ENCODE peak calls at places on chromosome 10, in seven cellular contexts. Z is OCI-LY7, S is A549, C is bronchial epithelial cell, D is AG10803, T is fibroblast of lung, N is cardiac fibroblast. F is an unnamed sample.

GRCh38 chr10:30436688-30437038 is 2.7 kb downstream of the MAP3K8 start:
- DNase-seq in Z (no peak), S (no peak), C (no peak), D (no peak), T (no peak), N (peak; percentile 33), F (peak; percentile 44)

GRCh38 chr10:69375307-69376151 is 41.2 kb downstream of the TACR2 start:
- DNase-seq in Z (no peak), S (no peak), C (peak; percentile 29), D (no peak), T (peak; percentile 29), N (no peak), F (no peak)

GRCh38 chr10:123529146-123529760 is 136.9 kb upstream of the GPR26 start:
- DNase-seq in Z (no peak), S (no peak), C (no peak), D (no peak), T (no peak), N (no peak), F (no peak)

GRCh38 chr10:63313066-63313465 is 152.7 kb downstream of the JMJD1C start:
- DNase-seq in Z (no peak), S (no peak), C (no peak), D (no peak), T (no peak), N (no peak), F (no peak)

GRCh38 chr10:78960316-78960800 is 108.4 kb upstream of the ZMIZ1 start:
- DNase-seq in Z (no peak), S (no peak), C (peak; percentile 90), D (peak; percentile 89), T (peak; percentile 97), N (peak; percentile 96), F (peak; percentile 91)

GRCh38 chr10:92567952-92568600 is 5.8 kb downstream of the IDE start:
- DNase-seq in Z (no peak), S (no peak), C (peak; percentile 82), D (peak; percentile 52), T (peak; percentile 75), N (peak; percentile 75), F (peak; percentile 68)

GRCh38 chr10:99685232-99686041 is 26.1 kb downstream of the ENTPD7 start:
- DNase-seq in Z (peak; percentile 54), S (no peak), C (peak; percentile 99), D (peak; percentile 71), T (no peak), N (no peak), F (no peak)

GRCh38 chr10:73771722-73772279 is 10.0 kb upstream of the CHCHD1 start:
- DNase-seq in Z (peak; percentile 64), S (peak; percentile 82), C (peak; percentile 46), D (peak; percentile 31), T (no peak), N (peak; percentile 28), F (no peak)

GRCh38 chr10:17607603-17608332 is 9.4 kb downstream of the HACD1 start:
- DNase-seq in Z (peak; percentile 72), S (peak; percentile 67), C (peak; percentile 65), D (peak; percentile 57), T (peak; percentile 47), N (peak; percentile 73), F (peak; percentile 63)

GRCh38 chr10:75231672-75232581 is 3.8 kb downstream of the COMTD1 start:
- DNase-seq in Z (no peak), S (no peak), C (no peak), D (no peak), T (no peak), N (no peak), F (no peak)

GRCh38 chr10:61963669-61964058 is 62.2 kb downstream of the ARID5B start:
- DNase-seq in Z (peak; percentile 30), S (no peak), C (no peak), D (no peak), T (no peak), N (no peak), F (no peak)

GRCh38 chr10:61964949-61965693 is 63.6 kb downstream of the ARID5B start:
- DNase-seq in Z (no peak), S (no peak), C (no peak), D (no peak), T (no peak), N (no peak), F (no peak)

GRCh38 chr10:61965694-61966284 is 64.3 kb downstream of the ARID5B start:
- DNase-seq in Z (no peak), S (no peak), C (no peak), D (no peak), T (no peak), N (no peak), F (no peak)

GRCh38 chr10:61961278-61961677 is 59.8 kb downstream of the ARID5B start:
- DNase-seq in Z (peak; percentile 99), S (no peak), C (no peak), D (no peak), T (no peak), N (no peak), F (no peak)

DNA sequence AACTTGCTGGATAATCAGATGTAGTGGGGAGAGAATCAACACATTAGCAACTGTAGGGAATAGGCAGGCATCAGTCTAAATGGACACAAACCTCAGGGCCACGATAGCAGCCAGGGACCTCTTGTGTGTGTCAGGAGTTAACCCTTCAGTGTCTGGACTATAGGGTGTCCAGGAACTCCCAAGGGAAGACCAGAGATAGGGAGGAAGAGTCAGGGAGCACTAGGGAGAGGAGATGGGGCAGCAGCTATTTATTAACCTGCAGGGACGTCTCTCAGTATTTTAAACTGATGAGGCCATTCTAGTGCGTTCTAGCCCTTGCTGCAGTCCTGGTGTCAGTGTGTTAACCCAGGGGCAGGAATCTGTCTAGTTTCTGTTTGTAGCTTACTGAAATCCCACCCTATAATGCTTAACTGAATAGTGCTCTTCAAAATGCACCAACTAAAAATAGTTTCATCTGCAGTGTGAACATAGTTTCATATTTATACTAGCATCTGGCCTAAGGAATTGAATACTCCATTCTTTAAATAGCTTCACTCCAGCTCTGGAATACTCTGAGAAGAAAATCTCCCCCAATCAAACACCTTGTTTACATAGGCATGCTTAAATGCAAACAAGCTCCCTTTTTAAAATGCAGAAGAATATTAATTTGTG is 62.7 kb downstream of the ARID5B start:
- DNase-seq in Z (no peak), S (no peak), C (no peak), D (no peak), T (peak; percentile 15), N (no peak), F (no peak)
- H3K4me3 ChIP-seq in Z (peak overlapping the region; percentile 32), S (no peak overlapping the region), C (no peak overlapping the region), D (no peak overlapping the region), T (no peak overlapping the region), N (no peak overlapping the region), F (no peak overlapping the region)

GRCh38 chr10:14555806-14556205 is 218.9 kb downstream of the FAM107B start:
- DNase-seq in Z (no peak), S (no peak), C (no peak), D (no peak), T (no peak), N (no peak), F (no peak)

GRCh38 chr10:14554843-14555205 is 219.9 kb downstream of the FAM107B start:
- DNase-seq in Z (no peak), S (no peak), C (peak; percentile 89), D (no peak), T (peak; percentile 29), N (no peak), F (no peak)

GRCh38 chr10:14557573-14557972 is 217.1 kb downstream of the FAM107B start:
- DNase-seq in Z (no peak), S (no peak), C (no peak), D (no peak), T (no peak), N (no peak), F (no peak)

GRCh38 chr10:14558025-14558424 is 216.7 kb downstream of the FAM107B start:
- DNase-seq in Z (no peak), S (no peak), C (no peak), D (no peak), T (no peak), N (no peak), F (no peak)

DNA sequence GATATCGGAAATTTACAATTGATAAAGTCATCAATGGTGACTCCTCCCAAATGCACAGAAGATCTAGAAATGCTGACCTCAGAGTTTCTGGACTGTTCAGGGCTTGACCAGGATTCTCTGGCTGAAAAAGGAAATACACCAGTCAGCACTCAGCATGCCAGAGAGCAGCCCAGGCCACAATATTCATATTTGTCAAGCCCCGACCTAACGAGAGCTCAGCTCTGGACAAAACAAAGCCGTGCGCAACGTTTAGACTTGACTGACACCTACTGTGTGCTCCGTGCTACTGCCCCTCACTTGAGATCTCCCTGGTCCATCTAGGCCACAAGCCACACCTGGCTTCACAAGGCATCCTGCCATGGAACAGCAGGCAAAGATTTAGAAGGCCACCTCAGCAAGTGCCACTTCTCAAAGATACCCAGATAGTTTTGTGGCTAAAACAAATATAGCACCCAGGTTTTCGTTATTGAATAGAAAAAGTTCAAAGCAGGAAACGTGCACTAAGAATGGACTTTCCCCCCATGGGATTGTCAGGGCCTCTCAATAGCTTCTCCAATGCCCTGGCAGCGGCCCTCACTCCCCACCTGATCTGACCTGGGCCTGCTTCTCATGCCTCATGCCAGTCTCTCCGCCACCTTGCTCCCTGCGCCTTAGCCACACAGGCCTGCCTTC is 218.3 kb downstream of the FAM107B start:
- DNase-seq in Z (peak; percentile 56), S (peak; percentile 48), C (peak; percentile 31), D (no peak), T (peak; percentile 22), N (no peak), F (no peak)
- TF ChIP-seq CTCF in Z (peak; percentile 65), S (no peak), C (peak; percentile 33), D (no peak), T (no peak), N (no peak), F (peak; percentile 25)

GRCh38 chr10:102167861-102168260 is 15.7 kb downstream of the NOLC1 start:
- DNase-seq in Z (no peak), S (no peak), C (no peak), D (peak; percentile 90), T (no peak), N (no peak), F (no peak)

GRCh38 chr10:102159051-102159597 is 6.9 kb downstream of the NOLC1 start:
- DNase-seq in Z (no peak), S (no peak), C (no peak), D (peak; percentile 33), T (peak; percentile 39), N (peak; percentile 33), F (no peak)

GRCh38 chr10:102159831-102160230 is 7.6 kb downstream of the NOLC1 start:
- DNase-seq in Z (no peak), S (no peak), C (no peak), D (no peak), T (no peak), N (no peak), F (no peak)

DNA sequence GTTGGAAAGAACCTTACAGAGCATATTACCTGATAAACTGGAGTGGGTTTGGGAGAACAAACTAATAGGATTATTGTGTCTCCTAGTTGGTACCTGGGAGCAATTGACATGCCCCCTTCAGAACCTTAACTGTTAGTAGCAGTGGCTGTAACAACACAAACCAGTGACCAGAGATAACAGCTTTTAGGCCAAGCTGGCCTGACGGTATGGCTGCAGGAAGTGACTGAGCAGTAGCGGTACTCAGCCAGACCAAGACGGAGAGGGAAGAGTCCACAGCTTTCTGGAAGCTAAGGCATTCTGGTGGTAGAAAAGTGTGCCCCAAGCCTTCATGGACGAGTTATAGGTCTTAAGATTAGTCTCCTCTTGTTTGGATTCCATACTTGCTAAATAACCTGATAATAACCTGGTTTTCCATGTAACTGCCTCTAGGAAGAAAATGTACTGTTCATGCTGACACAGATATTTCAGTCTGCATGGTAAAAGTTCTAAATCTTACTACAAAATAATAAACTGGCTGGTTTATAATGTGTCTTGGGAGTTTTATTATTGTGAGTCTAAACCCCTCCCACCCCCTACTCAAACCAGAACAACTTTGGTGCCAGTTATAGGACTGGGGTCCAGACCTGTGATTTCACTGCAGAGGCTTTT is 11.3 kb downstream of the NOLC1 start:
- DNase-seq in Z (no peak), S (no peak), C (no peak), D (no peak), T (no peak), N (no peak), F (no peak)
- H3K4me3 ChIP-seq in Z (no peak overlapping the region), S (no peak overlapping the region), C (no peak overlapping the region), D (no peak overlapping the region), T (no peak overlapping the region), N (no peak overlapping the region), F (no peak overlapping the region)

GRCh38 chr10:103276941-103277712 is at the start of gene INA:
- DNase-seq in Z (no peak), S (peak; percentile 76), C (no peak), D (peak; percentile 33), T (peak; percentile 45), N (peak; percentile 23), F (peak; percentile 29)
- TF ChIP-seq CTCF in Z (no peak), S (peak; percentile 23), C (peak; percentile 3), D (no peak), T (no peak), N (no peak), F (no peak)

F was measured in astrocyte of the spinal cord.